ENCODE peak calls at places on chromosome 3, in nine cellular contexts. W is RWPE1, K is IMR-90, O is uterus, Z is HepG2, H is colonic mucosa, Y is adrenal gland, D is tibial nerve, M is right lobe of liver. P is an unnamed sample.

GRCh38 chr3:1843111-1843510 is 255.6 kb upstream of the CNTN4 start:
- DNase-seq in W (no peak), K (no peak), O (no peak), Z (no peak), H (no peak), Y (no peak), D (no peak), M (no peak), P (no peak)

GRCh38 chr3:171833006-171833405 is 10.1 kb upstream of the TMEM212 start:
- DNase-seq in W (no peak), K (no peak), O (no peak), Z (no peak), H (no peak), Y (no peak), D (no peak), M (no peak), P (no peak)

GRCh38 chr3:168736202-168736601 is 640.5 kb upstream of the GOLIM4 start:
- DNase-seq in W (no peak), K (no peak), O (no peak), Z (no peak), H (no peak), Y (no peak), D (no peak), M (no peak), P (no peak)

GRCh38 chr3:59821274-59821673 is 771.4 kb upstream of the CFAP20DC start:
- DNase-seq in W (no peak), K (no peak), O (no peak), Z (no peak), H (no peak), Y (no peak), D (no peak), M (no peak), P (no peak)

GRCh38 chr3:125119752-125120369 is 64.1 kb upstream of the HEG1 start:
- DNase-seq in W (no peak), K (no peak), O (no peak), Z (no peak), H (no peak), Y (peak), D (no peak), M (no peak), P (no peak)

GRCh38 chr3:183537295-183537730 is 18.2 kb downstream of the KLHL6 start:
- DNase-seq in W (no peak), K (peak), O (no peak), Z (no peak), H (no peak), Y (peak), D (no peak), M (no peak), P (peak)

GRCh38 chr3:42526616-42527367 is 24.3 kb downstream of the VIPR1 start:
- DNase-seq in W (no peak), K (no peak), O (no peak), Z (no peak), H (no peak), Y (no peak), D (no peak), M (no peak), P (no peak)

GRCh38 chr3:51620543-51620942 is 50.5 kb upstream of the TEX264 start:
- DNase-seq in W (no peak), K (peak), O (no peak), Z (peak), H (no peak), Y (no peak), D (no peak), M (peak), P (no peak)

GRCh38 chr3:150469931-150470740 is 62.0 kb downstream of the TSC22D2 start:
- DNase-seq in W (no peak), K (peak), O (no peak), Z (no peak), H (peak), Y (no peak), D (no peak), M (no peak), P (no peak)

GRCh38 chr3:33773627-33774026 is 24.8 kb upstream of the PDCD6IP start:
- DNase-seq in W (no peak), K (no peak), O (no peak), Z (no peak), H (no peak), Y (no peak), D (no peak), M (no peak), P (no peak)

GRCh38 chr3:191412764-191413163 is 48.2 kb upstream of the PYDC2 start:
- DNase-seq in W (peak), K (peak), O (no peak), Z (no peak), H (no peak), Y (no peak), D (no peak), M (no peak), P (no peak)

GRCh38 chr3:151526771-151527170 is 65.9 kb upstream of the IGSF10 start:
- DNase-seq in W (no peak), K (no peak), O (no peak), Z (no peak), H (no peak), Y (no peak), D (no peak), M (no peak), P (no peak)

GRCh38 chr3:109685084-109686079 is 348.0 kb upstream of the DPPA4 start:
- DNase-seq in W (peak), K (peak), O (peak), Z (no peak), H (peak), Y (peak), D (peak), M (no peak), P (peak)

GRCh38 chr3:125212096-125212508 is 446 bp downstream of the SLC12A8 start:
- DNase-seq in W (no peak), K (no peak), O (no peak), Z (no peak), H (peak), Y (no peak), D (no peak), M (peak), P (no peak)

GRCh38 chr3:60703956-60704736 is 547.1 kb downstream of the FHIT start:
- DNase-seq in W (no peak), K (peak), O (no peak), Z (no peak), H (no peak), Y (no peak), D (no peak), M (no peak), P (no peak)

GRCh38 chr3:139427283-139428060 is 38.0 kb upstream of the COPB2 start:
- DNase-seq in W (peak), K (peak), O (peak), Z (peak), H (no peak), Y (no peak), D (no peak), M (no peak), P (no peak)

GRCh38 chr3:188974856-188975611 is 196.7 kb upstream of the TPRG1 start:
- DNase-seq in W (no peak), K (peak), O (peak), Z (no peak), H (no peak), Y (no peak), D (no peak), M (no peak), P (no peak)

GRCh38 chr3:42490243-42490642 is 12.2 kb upstream of the VIPR1 start:
- DNase-seq in W (peak), K (no peak), O (no peak), Z (no peak), H (peak), Y (peak), D (no peak), M (peak), P (peak)

GRCh38 chr3:36166477-36166876 is 213.8 kb upstream of the STAC start:
- DNase-seq in W (peak), K (no peak), O (no peak), Z (no peak), H (no peak), Y (peak), D (no peak), M (no peak), P (no peak)

GRCh38 chr3:33103480-33103879 is 6.5 kb upstream of the GLB1 start:
- DNase-seq in W (no peak), K (no peak), O (no peak), Z (no peak), H (no peak), Y (no peak), D (no peak), M (no peak), P (no peak)

GRCh38 chr3:71372911-71373637 is 210.5 kb downstream of the FOXP1 start:
- DNase-seq in W (no peak), K (no peak), O (no peak), Z (no peak), H (no peak), Y (no peak), D (no peak), M (no peak), P (no peak)

GRCh38 chr3:184361932-184362667 is 590 bp downstream of the POLR2H start:
- DNase-seq in W (peak), K (peak), O (no peak), Z (no peak), H (peak), Y (peak), D (no peak), M (peak), P (peak)

GRCh38 chr3:72652395-72652794 is 195.8 kb downstream of the SHQ1 start:
- DNase-seq in W (peak), K (no peak), O (no peak), Z (no peak), H (no peak), Y (no peak), D (no peak), M (no peak), P (no peak)

GRCh38 chr3:20250786-20251185 is 64.8 kb upstream of the SGO1 start:
- DNase-seq in W (no peak), K (no peak), O (no peak), Z (no peak), H (no peak), Y (no peak), D (no peak), M (no peak), P (no peak)

GRCh38 chr3:32009101-32009500 is 27.6 kb downstream of the ZNF860 start:
- DNase-seq in W (peak), K (no peak), O (no peak), Z (peak), H (no peak), Y (no peak), D (no peak), M (no peak), P (no peak)

GRCh38 chr3:55668359-55668758 is 181.3 kb upstream of the WNT5A start:
- DNase-seq in W (no peak), K (peak), O (no peak), Z (no peak), H (no peak), Y (no peak), D (no peak), M (no peak), P (no peak)

GRCh38 chr3:72134989-72135451 is 350.1 kb upstream of the PROK2 start:
- DNase-seq in W (no peak), K (no peak), O (no peak), Z (no peak), H (no peak), Y (no peak), D (no peak), M (no peak), P (no peak)

GRCh38 chr3:115148142-115148790 is 1.2 kb upstream of the ZBTB20 start:
- DNase-seq in W (no peak), K (peak), O (no peak), Z (no peak), H (no peak), Y (no peak), D (no peak), M (no peak), P (no peak)

GRCh38 chr3:127490271-127491023 is 100.1 kb downstream of the TPRA1 start:
- DNase-seq in W (no peak), K (no peak), O (no peak), Z (no peak), H (peak), Y (no peak), D (no peak), M (peak), P (peak)

GRCh38 chr3:155339052-155339451 is 45.6 kb upstream of the STRIT1 start:
- DNase-seq in W (no peak), K (no peak), O (no peak), Z (no peak), H (no peak), Y (no peak), D (no peak), M (no peak), P (no peak)

GRCh38 chr3:50201573-50202315 is 3.3 kb upstream of the SLC38A3 start:
- DNase-seq in W (no peak), K (no peak), O (no peak), Z (peak), H (no peak), Y (no peak), D (no peak), M (peak), P (no peak)

DNA sequence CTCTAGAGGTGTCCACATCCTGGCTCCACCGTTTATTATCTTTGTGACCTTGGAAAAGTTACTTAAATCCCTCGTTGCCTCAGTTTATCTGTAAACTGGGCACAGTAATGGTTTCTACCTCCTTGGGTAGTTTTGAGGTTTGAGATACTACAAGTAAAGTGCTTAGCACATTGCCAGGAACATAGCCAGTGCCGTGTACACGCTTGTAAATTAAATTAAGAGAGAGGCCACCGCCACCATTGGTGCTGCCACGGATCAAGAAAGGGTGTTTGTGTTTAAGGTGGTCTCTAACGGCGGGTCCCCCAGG is 5.8 kb upstream of the WNT7A start:
- DNase-seq in W (no peak), K (no peak), O (no peak), Z (no peak), H (no peak), Y (peak), D (no peak), M (no peak), P (no peak)
- TF ChIP-seq CTCF in W (peak), K (no peak), O (no peak), Z (no peak), H (no peak), Y (no peak), D (no peak), M (no peak), P (no peak)

GRCh38 chr3:163218336-163218735 is 1721.7 kb downstream of the OTOL1 start:
- DNase-seq in W (no peak), K (no peak), O (no peak), Z (no peak), H (no peak), Y (no peak), D (no peak), M (no peak), P (no peak)
- H3K27ac ChIP-seq in W (no peak), K (no peak), O (no peak), Z (no peak), H (no peak), Y (no peak), D (no peak), M (no peak), P (no peak)

GRCh38 chr3:27110020-27110419 is 259.2 kb downstream of the NEK10 start:
- DNase-seq in W (no peak), K (no peak), O (no peak), Z (no peak), H (no peak), Y (no peak), D (no peak), M (no peak), P (no peak)

GRCh38 chr3:27108322-27108721 is 260.9 kb downstream of the NEK10 start:
- DNase-seq in W (no peak), K (no peak), O (no peak), Z (no peak), H (no peak), Y (no peak), D (no peak), M (no peak), P (no peak)

DNA sequence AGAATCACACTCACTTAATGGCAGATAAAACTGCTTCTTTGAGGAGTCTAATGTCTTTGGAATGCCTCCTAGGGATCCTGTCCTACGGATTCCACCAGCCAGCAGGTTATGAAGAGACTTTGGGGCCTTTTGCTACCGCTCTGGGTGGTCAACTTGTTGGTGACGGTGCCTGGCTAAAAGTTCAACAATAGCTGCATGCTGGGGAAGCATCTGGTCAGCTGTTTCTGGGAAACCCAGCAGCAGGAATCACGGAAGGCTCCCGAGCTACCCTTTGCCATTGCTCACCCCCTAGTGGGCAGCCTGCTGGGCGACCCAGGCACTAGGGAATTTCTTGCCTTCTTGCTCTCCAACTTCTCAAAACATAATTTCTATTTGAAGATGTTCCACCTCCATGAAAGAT is 263.3 kb downstream of the NEK10 start:
- DNase-seq in W (no peak), K (no peak), O (no peak), Z (no peak), H (no peak), Y (no peak), D (no peak), M (no peak), P (no peak)
- TF ChIP-seq CTCF in W (no peak), K (peak), O (no peak), Z (no peak), H (no peak), Y (no peak), D (no peak), M (no peak), P (peak)

GRCh38 chr3:11591401-11592266 is 52.1 kb downstream of the VGLL4 start:
- DNase-seq in W (peak), K (peak), O (peak), Z (peak), H (peak), Y (peak), D (peak), M (no peak), P (no peak)
- H3K27ac ChIP-seq in W (peak), K (peak), O (peak), Z (peak), H (peak), Y (peak), D (peak), M (no peak), P (peak)

DNA sequence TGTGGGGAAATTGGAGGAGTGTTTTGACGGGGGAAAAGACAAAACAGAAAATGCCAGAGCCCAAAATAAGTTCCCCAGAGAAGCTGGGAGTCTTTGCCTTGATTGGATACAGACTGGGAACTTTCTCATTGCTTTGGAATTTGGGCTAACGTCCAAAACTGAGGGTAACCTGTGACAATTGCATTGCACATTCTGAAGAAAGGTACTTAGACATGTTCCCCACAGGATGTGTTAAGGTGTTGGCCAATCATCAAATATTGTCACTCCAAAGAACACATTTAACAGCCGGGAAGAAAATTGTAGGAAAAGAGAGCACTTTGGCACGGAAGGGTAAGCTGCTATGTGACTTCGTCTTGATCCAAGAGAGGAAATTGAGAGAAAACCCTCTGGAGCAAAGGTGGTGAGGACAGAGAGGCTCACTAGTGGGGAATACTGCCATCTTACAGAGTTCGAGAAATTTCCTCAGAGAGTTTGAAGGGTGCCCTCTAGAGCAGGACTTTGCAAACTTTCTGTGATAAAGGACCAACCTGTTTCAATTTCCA is 619.5 kb upstream of the TBL1XR1 start:
- DNase-seq in W (peak), K (peak), O (no peak), Z (peak), H (no peak), Y (no peak), D (no peak), M (no peak), P (no peak)
- TF ChIP-seq CTCF in W (no peak), K (no peak), O (no peak), Z (peak), H (no peak), Y (no peak), D (no peak), M (peak), P (peak)

P was measured in right atrium auricular region.